ENCODE peak calls at places on chromosomes 13 and 19, in six cellular contexts. C is nucleus accumbens; T is stimulated activated CD4-positive, alpha-beta T cell treated with anti-CD3 and anti-CD28 coated beads, TNF-alpha, amount 100 ng/mL, for 24 hours; O is CD8-positive, alpha-beta memory T cell; E is Caki2; G is left cardiac atrium. K is an unnamed sample.

GRCh38 chr19:42148270-42148669 is 16.0 kb upstream of the POU2F2 start:
- DNase-seq in C (no peak), T (no peak), O (peak), E (no peak), G (no peak), K (no peak)

GRCh38 chr19:15014579-15014978 is 34.7 kb upstream of the CASP14 start:
- DNase-seq in C (no peak), T (no peak), O (no peak), E (peak), G (no peak), K (no peak)

GRCh38 chr19:50551713-50552187 is 16.5 kb downstream of the LRRC4B start:
- DNase-seq in C (peak), T (no peak), O (no peak), E (no peak), G (no peak), K (peak)

GRCh38 chr13:33100876-33101275 is 84.7 kb downstream of the KL start:
- DNase-seq in C (no peak), T (no peak), O (no peak), E (no peak), G (no peak), K (no peak)

GRCh38 chr19:16330368-16330801 is 5.8 kb downstream of the KLF2 start:
- DNase-seq in C (no peak), T (peak), O (peak), E (peak), G (peak), K (peak)

GRCh38 chr19:4831351-4832340 is at the start of gene TICAM1:
- DNase-seq in C (no peak), T (peak), O (peak), E (peak), G (peak), K (peak)

GRCh38 chr13:47168086-47168485 is 271.2 kb upstream of the HTR2A start:
- DNase-seq in C (no peak), T (no peak), O (no peak), E (no peak), G (no peak), K (no peak)

GRCh38 chr13:25447396-25447795 is 75.6 kb downstream of the ATP8A2 start:
- DNase-seq in C (no peak), T (no peak), O (no peak), E (no peak), G (no peak), K (no peak)

GRCh38 chr13:106314417-106314816 is 221.0 kb downstream of the EFNB2 start:
- DNase-seq in C (no peak), T (no peak), O (no peak), E (no peak), G (no peak), K (no peak)

GRCh38 chr19:4993683-4994082 is 24.8 kb downstream of the KDM4B start:
- DNase-seq in C (no peak), T (no peak), O (no peak), E (no peak), G (no peak), K (no peak)

GRCh38 chr19:56837492-56837891 is 3.0 kb downstream of the PEG3 start:
- DNase-seq in C (peak), T (no peak), O (no peak), E (no peak), G (peak), K (peak)

GRCh38 chr13:80399340-80400163 is 58.6 kb upstream of the SPRY2 start:
- DNase-seq in C (no peak), T (no peak), O (peak), E (no peak), G (no peak), K (no peak)

GRCh38 chr19:48085077-48085476 is 25.5 kb downstream of the PLA2G4C start:
- DNase-seq in C (no peak), T (no peak), O (no peak), E (no peak), G (no peak), K (no peak)

GRCh38 chr19:36030264-36031148 is 2.2 kb downstream of the CLIP3 start:
- DNase-seq in C (no peak), T (no peak), O (no peak), E (peak), G (no peak), K (no peak)

GRCh38 chr19:53196777-53197396 is 3.7 kb upstream of the ZNF665 start:
- DNase-seq in C (peak), T (peak), O (peak), E (peak), G (peak), K (peak)

GRCh38 chr19:20077791-20078463 is at the start of gene ZNF90:
- DNase-seq in C (peak), T (peak), O (peak), E (peak), G (peak), K (peak)

GRCh38 chr19:5547881-5548280 is 19.9 kb downstream of the TINCR start:
- DNase-seq in C (no peak), T (no peak), O (no peak), E (no peak), G (no peak), K (no peak)

GRCh38 chr19:54473983-54474382 is 887 bp upstream of the CDC42EP5 start:
- DNase-seq in C (no peak), T (no peak), O (no peak), E (no peak), G (no peak), K (no peak)

GRCh38 chr13:113297370-113297871 is 382 bp downstream of the LAMP1 start:
- DNase-seq in C (no peak), T (peak), O (peak), E (no peak), G (no peak), K (peak)

GRCh38 chr13:40585911-40586471 is 80.5 kb downstream of the FOXO1 start:
- DNase-seq in C (no peak), T (no peak), O (no peak), E (no peak), G (no peak), K (no peak)

GRCh38 chr13:80454245-80454644 is 113.3 kb upstream of the SPRY2 start:
- DNase-seq in C (no peak), T (no peak), O (no peak), E (no peak), G (no peak), K (no peak)

GRCh38 chr13:113328851-113329250 is 31.8 kb downstream of the LAMP1 start:
- DNase-seq in C (no peak), T (no peak), O (no peak), E (no peak), G (no peak), K (no peak)

GRCh38 chr19:10155834-10156233 is 36.1 kb upstream of the EIF3G start:
- DNase-seq in C (no peak), T (no peak), O (no peak), E (no peak), G (no peak), K (no peak)

GRCh38 chr19:41957838-41958366 is 1.2 kb downstream of the RABAC1 start:
- DNase-seq in C (no peak), T (no peak), O (no peak), E (peak), G (peak), K (peak)

GRCh38 chr13:33168326-33168960 is 117.1 kb downstream of the STARD13 start:
- DNase-seq in C (no peak), T (no peak), O (no peak), E (no peak), G (no peak), K (no peak)

GRCh38 chr13:57829496-57829895 is 198.0 kb downstream of the PCDH17 start:
- DNase-seq in C (no peak), T (no peak), O (no peak), E (no peak), G (no peak), K (no peak)

GRCh38 chr13:100423375-100423774 is 165.2 kb downstream of the GGACT start:
- DNase-seq in C (no peak), T (no peak), O (no peak), E (no peak), G (no peak), K (no peak)

GRCh38 chr19:18098891-18099622 is 1.5 kb downstream of the MAST3 start:
- DNase-seq in C (no peak), T (no peak), O (peak), E (no peak), G (no peak), K (no peak)

GRCh38 chr13:32881074-32881791 is 135.0 kb upstream of the KL start:
- DNase-seq in C (no peak), T (no peak), O (no peak), E (no peak), G (no peak), K (no peak)

GRCh38 chr19:45455707-45456499 is 11.9 kb upstream of the FOSB start:
- DNase-seq in C (no peak), T (no peak), O (peak), E (peak), G (peak), K (peak)

GRCh38 chr13:51532736-51533197 is 51.5 kb upstream of the WDFY2 start:
- DNase-seq in C (no peak), T (no peak), O (no peak), E (no peak), G (no peak), K (no peak)

GRCh38 chr19:51724543-51724942 is 752 bp upstream of the HAS1 start:
- DNase-seq in C (no peak), T (no peak), O (no peak), E (no peak), G (peak), K (peak)

GRCh38 chr13:66689628-66690027 is 540.5 kb downstream of the PCDH9 start:
- DNase-seq in C (no peak), T (no peak), O (no peak), E (peak), G (no peak), K (peak)